ENCODE peak calls at places on chromosomes 5 and 9, in seven cellular contexts. L, H, B, F, I, W and U are unnamed samples.

GRCh38 chr5:112737472-112738179 is at the start of gene APC:
- DNase-seq in L (peak), H (peak), B (peak), F (peak), I (peak), W (peak), U (peak)

GRCh38 chr9:70043689-70044449 is at the start of gene MAMDC2:
- DNase-seq in L (peak), H (peak), B (peak), F (peak), I (peak), W (peak), U (peak)

GRCh38 chr5:74865799-74866652 is at the start of gene FAM169A:
- DNase-seq in L (peak), H (peak), B (peak), F (no peak), I (peak), W (peak), U (no peak)

GRCh38 chr5:41182666-41183065 is 30.7 kb downstream of the C6 start:
- DNase-seq in L (no peak), H (no peak), B (peak), F (no peak), I (no peak), W (no peak), U (no peak)

GRCh38 chr9:134515026-134515821 is 126.4 kb upstream of the COL5A1 start:
- DNase-seq in L (no peak), H (peak), B (peak), F (no peak), I (peak), W (no peak), U (no peak)

GRCh38 chr9:35679091-35679490 is 5.4 kb downstream of the CA9 start:
- DNase-seq in L (no peak), H (no peak), B (no peak), F (no peak), I (no peak), W (no peak), U (no peak)

GRCh38 chr9:91905958-91906585 is 44.0 kb downstream of the ROR2 start:
- DNase-seq in L (no peak), H (no peak), B (no peak), F (peak), I (no peak), W (no peak), U (no peak)

GRCh38 chr9:97854696-97855485 is 1.9 kb downstream of the FOXE1 start:
- DNase-seq in L (no peak), H (no peak), B (no peak), F (no peak), I (no peak), W (no peak), U (no peak)

GRCh38 chr9:18857334-18857733 is 175.7 kb downstream of the SAXO1 start:
- DNase-seq in L (no peak), H (no peak), B (no peak), F (no peak), I (no peak), W (no peak), U (no peak)

GRCh38 chr9:3361115-3361514 is 164.7 kb downstream of the RFX3 start:
- DNase-seq in L (no peak), H (no peak), B (no peak), F (no peak), I (no peak), W (no peak), U (no peak)

GRCh38 chr9:125141751-125142150 is 1.6 kb downstream of the SCAI start:
- DNase-seq in L (no peak), H (no peak), B (no peak), F (no peak), I (no peak), W (no peak), U (no peak)

GRCh38 chr5:160543395-160543794 is 121.7 kb downstream of the PTTG1 start:
- DNase-seq in L (no peak), H (no peak), B (no peak), F (no peak), I (no peak), W (no peak), U (no peak)

GRCh38 chr5:38420691-38421395 is 135.6 kb downstream of the LIFR start:
- DNase-seq in L (peak), H (peak), B (peak), F (peak), I (peak), W (peak), U (peak)

GRCh38 chr5:107915413-107915812 is 244.7 kb upstream of the EFNA5 start:
- DNase-seq in L (no peak), H (peak), B (no peak), F (no peak), I (no peak), W (no peak), U (no peak)

GRCh38 chr9:73348485-73348884 is 196.8 kb downstream of the ANXA1 start:
- DNase-seq in L (peak), H (no peak), B (peak), F (no peak), I (no peak), W (peak), U (no peak)

GRCh38 chr5:159768243-159768642 is 148.0 kb upstream of the ADRA1B start:
- DNase-seq in L (no peak), H (peak), B (no peak), F (no peak), I (no peak), W (no peak), U (peak)

GRCh38 chr5:135053278-135053677 is 19.2 kb upstream of the PITX1 start:
- DNase-seq in L (no peak), H (no peak), B (no peak), F (no peak), I (no peak), W (no peak), U (no peak)

GRCh38 chr5:173594061-173594460 is 22.4 kb downstream of the BOD1 start:
- DNase-seq in L (no peak), H (no peak), B (no peak), F (no peak), I (no peak), W (no peak), U (peak)

GRCh38 chr5:15794117-15794985 is 294.4 kb downstream of the FBXL7 start:
- DNase-seq in L (no peak), H (no peak), B (peak), F (no peak), I (no peak), W (no peak), U (peak)

GRCh38 chr5:156258934-156259333 is 68.0 kb upstream of the SGCD start:
- DNase-seq in L (no peak), H (no peak), B (no peak), F (no peak), I (no peak), W (no peak), U (no peak)

GRCh38 chr9:85729882-85730281 is 11.9 kb downstream of the AGTPBP1 start:
- DNase-seq in L (no peak), H (no peak), B (no peak), F (no peak), I (no peak), W (no peak), U (no peak)

GRCh38 chr5:69372394-69372793 is 2.8 kb downstream of the RAD17 start:
- DNase-seq in L (no peak), H (no peak), B (no peak), F (no peak), I (no peak), W (no peak), U (no peak)

GRCh38 chr5:148853868-148854267 is 27.5 kb downstream of the ADRB2 start:
- DNase-seq in L (no peak), H (no peak), B (no peak), F (no peak), I (no peak), W (no peak), U (no peak)

GRCh38 chr9:18379073-18379811 is 94.7 kb upstream of the ADAMTSL1 start:
- DNase-seq in L (peak), H (peak), B (peak), F (no peak), I (no peak), W (no peak), U (peak)

GRCh38 chr5:68178579-68178978 is 37.0 kb upstream of the PIK3R1 start:
- DNase-seq in L (no peak), H (no peak), B (peak), F (no peak), I (no peak), W (no peak), U (peak)

GRCh38 chr5:61397238-61397637 is 65.2 kb downstream of the ZSWIM6 start:
- DNase-seq in L (no peak), H (no peak), B (no peak), F (no peak), I (no peak), W (no peak), U (no peak)

GRCh38 chr9:74497750-74498615 is 848 bp downstream of the RORB start:
- DNase-seq in L (peak), H (peak), B (peak), F (peak), I (peak), W (peak), U (no peak)

GRCh38 chr5:170220196-170220595 is 12.6 kb upstream of the C5orf58 start:
- DNase-seq in L (no peak), H (no peak), B (no peak), F (no peak), I (no peak), W (no peak), U (no peak)

GRCh38 chr5:170211575-170212334 is 21.0 kb upstream of the C5orf58 start:
- DNase-seq in L (no peak), H (no peak), B (no peak), F (no peak), I (no peak), W (no peak), U (no peak)

GRCh38 chr5:170218730-170219129 is 14.1 kb upstream of the C5orf58 start:
- DNase-seq in L (no peak), H (no peak), B (no peak), F (no peak), I (peak), W (no peak), U (no peak)

GRCh38 chr5:170219615-170220014 is 13.2 kb upstream of the C5orf58 start:
- DNase-seq in L (peak), H (peak), B (peak), F (no peak), I (no peak), W (no peak), U (peak)

GRCh38 chr5:170216262-170216864 is 16.4 kb upstream of the C5orf58 start:
- DNase-seq in L (peak), H (peak), B (peak), F (no peak), I (no peak), W (peak), U (peak)
- TF ChIP-seq CTCF in L (peak), H (peak), B (peak), F (peak), I (peak), W (peak), U (peak)

GRCh38 chr5:104049752-104050151 is 487.2 kb upstream of the NUDT12 start:
- DNase-seq in L (no peak), H (no peak), B (no peak), F (no peak), I (no peak), W (no peak), U (no peak)
- TF ChIP-seq CTCF in L (no peak), H (no peak), B (no peak), F (no peak), I (no peak), W (no peak), U (no peak)

DNA sequence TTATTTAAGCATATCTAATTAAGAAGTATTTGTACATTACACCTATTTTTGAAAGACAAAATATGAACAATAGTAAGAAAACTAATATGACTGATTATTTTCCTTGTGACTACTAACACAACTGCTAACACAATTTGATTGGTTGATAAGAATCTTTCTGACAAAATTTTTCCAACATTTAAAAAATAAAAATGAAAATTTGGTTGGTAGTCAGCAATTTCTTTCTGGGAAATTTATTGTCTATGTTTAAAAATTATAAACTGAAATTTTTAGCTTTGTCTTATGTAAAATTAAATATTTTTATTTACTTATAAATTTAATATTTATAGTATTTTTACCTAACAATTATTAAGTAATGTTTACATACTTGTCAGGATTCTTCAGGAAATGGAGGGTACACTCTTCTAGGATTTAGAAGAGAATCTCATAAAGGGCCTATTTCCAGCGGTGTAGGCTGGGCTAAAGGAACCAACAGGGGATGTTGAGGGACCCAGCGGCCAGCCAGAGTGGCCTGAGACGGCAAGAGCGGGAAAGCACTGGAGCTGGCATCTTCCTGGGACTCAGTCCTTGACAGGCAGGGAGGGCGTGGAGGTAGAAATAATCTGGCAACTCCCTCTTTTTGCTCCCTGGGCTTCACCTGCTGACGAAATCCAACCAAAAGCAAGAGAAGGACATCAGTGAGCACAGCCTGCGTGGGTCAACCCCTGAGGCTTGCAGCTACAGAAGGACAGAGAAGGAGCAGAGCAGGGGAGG is 14.7 kb upstream of the FAM120A start:
- DNase-seq in L (no peak), H (no peak), B (no peak), F (no peak), I (no peak), W (no peak), U (no peak)
- TF ChIP-seq CTCF in L (no peak), H (no peak), B (no peak), F (no peak), I (no peak), W (no peak), U (no peak)

GRCh38 chr9:83097633-83098032 is 34.7 kb upstream of the RASEF start:
- DNase-seq in L (no peak), H (no peak), B (no peak), F (no peak), I (no peak), W (no peak), U (no peak)
- TF ChIP-seq CTCF in L (no peak), H (no peak), B (no peak), F (no peak), I (no peak), W (no peak), U (no peak)

DNA sequence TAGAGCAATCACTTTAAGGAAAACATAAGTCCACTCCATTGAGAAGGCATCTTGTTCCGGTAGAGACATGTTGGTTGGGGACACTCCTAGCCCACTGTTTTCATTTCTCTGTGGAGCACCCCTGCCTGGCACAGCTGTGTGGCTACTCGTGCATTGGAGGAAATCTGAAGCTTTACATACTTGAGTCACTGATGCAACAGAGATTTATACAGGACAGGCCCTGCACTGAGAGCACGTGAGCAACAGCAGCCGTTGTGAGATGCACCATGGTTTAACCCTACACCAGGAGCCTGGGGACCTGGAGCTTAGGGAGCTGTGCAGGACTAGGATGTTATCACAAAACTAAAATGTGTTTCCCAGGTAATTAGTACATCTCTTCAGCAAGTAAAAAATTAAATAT is 230.7 kb upstream of the IRX1 start:
- DNase-seq in L (no peak), H (no peak), B (no peak), F (no peak), I (no peak), W (no peak), U (no peak)
- TF ChIP-seq CTCF in L (no peak), H (no peak), B (no peak), F (no peak), I (no peak), W (no peak), U (no peak)